ENCODE peak calls at places on chromosomes 4 and X, in ten cellular contexts. T is tibial nerve, E is spleen, L is A549, S is upper lobe of left lung, C is heart left ventricle, H is H1, G is breast epithelium, U is esophagus muscularis mucosa, M is testis. V is an unnamed sample.

GRCh38 chr4:173288296-173288695 is 45.9 kb downstream of the HMGB2 start:
- DNase-seq in H (peak; percentile 31), E (no peak), T (peak; percentile 82), M (peak; percentile 94), C (peak; percentile 65), S (peak; percentile 57), L (peak; percentile 65), G (no peak), U (no peak), V (peak; percentile 77)

GRCh38 chr4:164056426-164057142 is 562.1 kb downstream of the TMA16 start:
- DNase-seq in L (no peak), U (no peak), C (no peak), G (no peak), E (no peak), M (peak; percentile 74), H (no peak), T (no peak), S (no peak), V (no peak)

GRCh38 chr4:26887143-26887542 is 26.5 kb downstream of the STIM2 start:
- DNase-seq in T (no peak), E (no peak), L (no peak), C (no peak), S (no peak), M (no peak), G (no peak), U (no peak), H (no peak), V (no peak)

GRCh38 chrX:93874554-93874953 is 200.5 kb downstream of the FAM133A start:
- DNase-seq in M (peak; percentile 33), E (no peak), G (no peak), T (peak; percentile 19), U (no peak), L (peak; percentile 11), C (no peak), S (no peak), H (no peak), V (no peak)

GRCh38 chr4:100290585-100290984 is 100.3 kb upstream of the DDIT4L start:
- DNase-seq in E (no peak), H (no peak), T (no peak), M (no peak), C (no peak), G (no peak), S (no peak), U (no peak), L (no peak), V (no peak)

GRCh38 chr4:123986268-123986798 is 589.7 kb downstream of the SPRY1 start:
- DNase-seq in U (no peak), T (peak; percentile 43), G (no peak), M (peak; percentile 54), H (no peak), C (peak; percentile 73), S (no peak), L (no peak), E (no peak), V (peak; percentile 59)

GRCh38 chrX:51461053-51462050 is 35.0 kb downstream of the NUDT11 start:
- DNase-seq in G (no peak), C (no peak), L (peak; percentile 53), U (no peak), S (no peak), E (no peak), M (peak; percentile 54), H (no peak), T (peak; percentile 39), V (no peak)

GRCh38 chrX:65034292-65034640 is 58.0 kb upstream of the ZC4H2 start:
- DNase-seq in G (no peak), C (no peak), M (no peak), T (no peak), L (no peak), H (no peak), S (no peak), E (no peak), U (no peak), V (no peak)

GRCh38 chr4:168437192-168437938 is 42.9 kb downstream of the DDX60L start:
- DNase-seq in U (no peak), T (no peak), E (no peak), G (no peak), S (no peak), H (no peak), L (no peak), C (no peak), M (no peak), V (no peak)

GRCh38 chr4:105158837-105159236 is 12.2 kb downstream of the TET2 start:
- DNase-seq in T (peak; percentile 36), L (no peak), S (peak; percentile 67), C (no peak), U (no peak), H (no peak), M (no peak), G (no peak), E (no peak), V (no peak)

GRCh38 chrX:56813318-56813837 is 84.3 kb downstream of the NBDY start:
- DNase-seq in E (no peak), H (no peak), G (no peak), U (no peak), M (no peak), T (peak; percentile 19), S (peak; percentile 39), L (no peak), C (no peak), V (peak; percentile 21)

GRCh38 chr4:74314944-74315343 is 6.7 kb downstream of the EPGN start:
- DNase-seq in G (no peak), E (no peak), U (no peak), S (no peak), H (no peak), M (no peak), L (no peak), T (no peak), C (no peak), V (no peak)

GRCh38 chr4:74316397-74316796 is 8.1 kb downstream of the EPGN start:
- DNase-seq in M (no peak), L (no peak), S (no peak), H (no peak), U (no peak), G (no peak), T (no peak), E (no peak), C (no peak), V (no peak)

GRCh38 chr4:74317616-74318256 is 9.5 kb downstream of the EPGN start:
- DNase-seq in G (no peak), T (no peak), E (no peak), U (no peak), H (no peak), M (no peak), S (no peak), C (no peak), L (no peak), V (no peak)

GRCh38 chr4:74311696-74312313 is 3.5 kb downstream of the EPGN start:
- DNase-seq in E (no peak), C (no peak), S (no peak), M (peak; percentile 47), U (no peak), H (no peak), T (peak; percentile 59), L (peak; percentile 67), G (no peak), V (no peak)

DNA sequence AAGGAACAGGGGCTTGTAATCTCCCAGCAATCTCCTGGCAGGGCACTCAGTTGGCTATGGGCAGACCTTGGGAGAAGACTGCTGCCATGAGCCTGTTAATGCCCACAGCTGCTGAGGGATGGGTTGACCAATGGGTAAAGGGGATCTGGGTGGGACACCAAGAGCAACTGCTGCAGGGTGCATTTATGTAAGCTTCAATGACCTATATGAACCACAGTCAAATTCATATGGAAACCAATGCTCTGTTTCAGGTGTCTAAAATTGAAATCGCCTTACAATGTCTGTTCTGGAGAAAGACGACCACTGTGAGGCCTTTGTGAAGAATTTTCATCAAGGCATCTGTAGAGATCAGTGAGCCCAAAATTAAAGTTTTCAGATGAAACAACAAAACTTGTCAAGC is 6.1 kb downstream of the EPGN start:
- DNase-seq in L (no peak), H (no peak), U (no peak), M (no peak), T (no peak), G (no peak), E (no peak), S (no peak), C (no peak), V (no peak)
- H3K27ac ChIP-seq in L (no peak overlapping the region), H (no peak overlapping the region), U (no peak overlapping the region), M (no peak overlapping the region), T (no peak overlapping the region), G (no peak overlapping the region), E (no peak overlapping the region), S (no peak overlapping the region), C (no peak overlapping the region), V (no peak overlapping the region)

GRCh38 chr4:139022835-139023234 is 7.3 kb downstream of the NOCT start:
- DNase-seq in C (no peak), L (no peak), S (no peak), H (no peak), U (no peak), M (no peak), E (no peak), G (no peak), T (no peak), V (no peak)
- H3K4me1 ChIP-seq in C (no peaks in the 10 kb centered on the region), L (peaks cover 37% of the 10 kb centered on the region), S (no peaks in the 10 kb centered on the region), H (peaks cover 8% of the 10 kb centered on the region), U (no peaks in the 10 kb centered on the region), M (no peaks in the 10 kb centered on the region), E (no peaks in the 10 kb centered on the region), G (no peaks in the 10 kb centered on the region), T (no peaks in the 10 kb centered on the region), V (no peaks in the 10 kb centered on the region)

GRCh38 chrX:39985551-39985950 is 112.2 kb downstream of the BCOR start:
- DNase-seq in G (no peak), M (no peak), E (no peak), L (no peak), T (no peak), U (no peak), C (no peak), H (no peak), S (no peak), V (no peak)

GRCh38 chrX:39984191-39984956 is 113.4 kb downstream of the BCOR start:
- DNase-seq in H (no peak), T (no peak), E (no peak), G (no peak), S (no peak), L (no peak), M (no peak), C (no peak), U (no peak), V (no peak)

GRCh38 chrX:39982927-39983326 is 114.8 kb downstream of the BCOR start:
- DNase-seq in H (no peak), S (no peak), G (no peak), T (no peak), C (no peak), L (no peak), U (no peak), M (no peak), E (no peak), V (no peak)

GRCh38 chrX:39983715-39984114 is 114.0 kb downstream of the BCOR start:
- DNase-seq in E (no peak), S (no peak), T (no peak), U (no peak), G (no peak), H (no peak), L (no peak), C (no peak), M (no peak), V (no peak)

GRCh38 chrX:39985116-39985515 is 112.6 kb downstream of the BCOR start:
- DNase-seq in T (no peak), L (no peak), S (no peak), U (no peak), H (no peak), G (no peak), C (no peak), E (no peak), M (no peak), V (no peak)
- TF ChIP-seq POLR2A in T (no peak), L (no peak), S (no peak), U (no peak), H (no peak), G (no peak), C (no peak), E (no peak), M (no peak), V (no peak)

GRCh38 chrX:37813570-37813969 is 33.7 kb downstream of the CYBB start:
- DNase-seq in G (no peak), H (no peak), S (no peak), E (no peak), L (no peak), M (no peak), U (no peak), C (no peak), T (no peak), V (no peak)
- H3K27ac ChIP-seq in G (no peak overlapping the region), H (no peak overlapping the region), S (no peak overlapping the region), E (no peak overlapping the region), L (no peak overlapping the region), M (no peak overlapping the region), U (no peak overlapping the region), C (no peak overlapping the region), T (no peak overlapping the region), V (no peak overlapping the region)